ENCODE peak calls at places on chromosomes 1 and 21, in six cellular contexts. One of them, this sample, is unnamed.

GRCh38 chr1:248710305-248710900 is 7.8 kb upstream of the OR14I1 start:
- DNase-seq in H9: no peak
- DNase-seq in mesenchymal stem cell: no peak
- DNase-seq in IMR-90: no peak
- DNase-seq in neuronal stem cell: no peak
- DNase-seq in H1: no peak
- DNase-seq in this sample: no peak

GRCh38 chr1:201172999-201173610 is 17.5 kb upstream of the IGFN1 start:
- DNase-seq in H9: no peak
- DNase-seq in mesenchymal stem cell: peak; percentile 22
- DNase-seq in IMR-90: peak; percentile 54
- DNase-seq in neuronal stem cell: no peak
- DNase-seq in H1: no peak
- DNase-seq in this sample: no peak

GRCh38 chr1:103220503-103221095 is 112.3 kb upstream of the COL11A1 start:
- DNase-seq in H9: no peak
- DNase-seq in mesenchymal stem cell: peak; percentile 87
- DNase-seq in IMR-90: peak; percentile 69
- DNase-seq in neuronal stem cell: no peak
- DNase-seq in H1: no peak
- DNase-seq in this sample: no peak

GRCh38 chr1:189782280-189782679 is 695.4 kb downstream of the BRINP3 start:
- DNase-seq in H9: no peak
- DNase-seq in mesenchymal stem cell: no peak
- DNase-seq in IMR-90: no peak
- DNase-seq in neuronal stem cell: no peak
- DNase-seq in H1: no peak
- DNase-seq in this sample: no peak

GRCh38 chr1:30476911-30477459 is 246.4 kb downstream of the MATN1 start:
- DNase-seq in H9: no peak
- DNase-seq in mesenchymal stem cell: no peak
- DNase-seq in IMR-90: no peak
- DNase-seq in neuronal stem cell: no peak
- DNase-seq in H1: peak; percentile 31
- DNase-seq in this sample: no peak

GRCh38 chr1:246760426-246761347 is 36.5 kb downstream of the SCCPDH start:
- DNase-seq in H9: no peak
- DNase-seq in mesenchymal stem cell: no peak
- DNase-seq in IMR-90: no peak
- DNase-seq in neuronal stem cell: no peak
- DNase-seq in H1: no peak
- DNase-seq in this sample: no peak

GRCh38 chr21:41638201-41638790 is 128.6 kb downstream of the RIPK4 start:
- DNase-seq in H9: no peak
- DNase-seq in mesenchymal stem cell: no peak
- DNase-seq in IMR-90: no peak
- DNase-seq in neuronal stem cell: no peak
- DNase-seq in H1: no peak
- DNase-seq in this sample: no peak

GRCh38 chr1:3543076-3544049 is 67.9 kb downstream of the MEGF6 start:
- DNase-seq in H9: peak; percentile 46
- DNase-seq in mesenchymal stem cell: peak; percentile 12
- DNase-seq in IMR-90: peak; percentile 92
- DNase-seq in neuronal stem cell: no peak
- DNase-seq in H1: peak; percentile 71
- DNase-seq in this sample: peak; percentile 73

GRCh38 chr1:11929849-11930248 is 3.6 kb upstream of the KIAA2013 start:
- DNase-seq in H9: no peak
- DNase-seq in mesenchymal stem cell: peak; percentile 49
- DNase-seq in IMR-90: peak; percentile 71
- DNase-seq in neuronal stem cell: no peak
- DNase-seq in H1: no peak
- DNase-seq in this sample: no peak

GRCh38 chr1:222390181-222390580 is 157.7 kb downstream of the HHIPL2 start:
- DNase-seq in H9: no peak
- DNase-seq in mesenchymal stem cell: peak; percentile 21
- DNase-seq in IMR-90: peak; percentile 82
- DNase-seq in neuronal stem cell: no peak
- DNase-seq in H1: no peak
- DNase-seq in this sample: no peak

GRCh38 chr1:109399326-109399957 is 1.7 kb upstream of the SORT1 start:
- DNase-seq in H9: no peak
- DNase-seq in mesenchymal stem cell: peak; percentile 68
- DNase-seq in IMR-90: peak; percentile 59
- DNase-seq in neuronal stem cell: peak; percentile 76
- DNase-seq in H1: no peak
- DNase-seq in this sample: peak; percentile 57

GRCh38 chr1:19113362-19114092 is 96.5 kb downstream of the UBR4 start:
- DNase-seq in H9: peak; percentile 34
- DNase-seq in mesenchymal stem cell: peak; percentile 30
- DNase-seq in IMR-90: peak; percentile 18
- DNase-seq in neuronal stem cell: no peak
- DNase-seq in H1: no peak
- DNase-seq in this sample: peak; percentile 86

GRCh38 chr21:41634211-41634694 is 126.3 kb upstream of the TMPRSS2 start:
- DNase-seq in H9: peak; percentile 54
- DNase-seq in mesenchymal stem cell: no peak
- DNase-seq in IMR-90: no peak
- DNase-seq in neuronal stem cell: no peak
- DNase-seq in H1: no peak
- DNase-seq in this sample: peak; percentile 77

GRCh38 chr1:205590457-205590768 is 41.4 kb downstream of the ELK4 start:
- DNase-seq in H9: no peak
- DNase-seq in mesenchymal stem cell: no peak
- DNase-seq in IMR-90: no peak
- DNase-seq in neuronal stem cell: no peak
- DNase-seq in H1: no peak
- DNase-seq in this sample: no peak

DNA sequence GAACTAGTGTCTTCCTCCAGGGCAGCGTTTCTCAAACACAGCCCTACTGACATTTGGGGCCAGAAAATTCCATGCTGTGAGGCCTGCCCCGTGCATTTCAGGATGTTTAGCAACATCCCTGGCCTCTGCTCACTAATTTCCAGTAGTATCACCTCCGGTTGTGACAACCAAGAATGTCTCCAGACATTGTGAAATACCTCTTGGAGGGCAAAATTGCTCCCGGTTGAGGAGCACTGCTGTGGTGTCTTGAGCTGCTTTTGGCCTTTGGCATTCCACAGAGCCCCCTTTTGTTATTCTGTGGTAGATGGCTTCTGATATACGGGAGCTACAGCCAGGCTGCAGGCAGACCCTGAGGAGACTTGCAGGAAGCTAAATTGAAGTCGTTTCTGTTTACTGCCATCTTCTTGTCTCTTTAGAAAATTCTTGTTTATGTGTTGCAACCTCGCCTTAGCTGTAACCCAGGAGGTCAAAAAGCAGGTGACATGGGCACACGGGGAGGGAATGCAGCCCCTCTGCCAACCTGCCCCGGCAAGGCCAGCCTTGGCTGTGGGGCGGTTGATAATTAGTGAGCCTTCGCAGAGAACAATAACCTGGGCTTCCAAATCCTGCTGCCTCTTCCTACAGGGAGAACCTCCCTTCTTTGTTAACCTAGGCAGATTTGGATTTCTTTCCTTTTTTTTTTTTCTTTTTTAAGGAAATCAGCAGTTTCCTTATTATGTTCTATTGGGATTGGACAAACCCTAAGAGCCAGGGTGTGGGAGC is 74.7 kb upstream of the AKT3 start:
- DNase-seq in H9: no peak
- DNase-seq in mesenchymal stem cell: peak; percentile 72
- DNase-seq in IMR-90: no peak
- DNase-seq in neuronal stem cell: no peak
- DNase-seq in H1: no peak
- DNase-seq in this sample: peak; percentile 99
- H2BK15ac ChIP-seq in H9: no peak overlapping the region
- H2BK15ac ChIP-seq in mesenchymal stem cell: peak overlapping the region; percentile 55
- H2BK15ac ChIP-seq in IMR-90: peak overlapping the region; percentile 72
- H2BK15ac ChIP-seq in neuronal stem cell: peak overlapping the region; percentile 82
- H2BK15ac ChIP-seq in H1: no peak overlapping the region
- H2BK15ac ChIP-seq in this sample: no peak overlapping the region

GRCh38 chr1:204520834-204521709 is 4.9 kb downstream of the MDM4 start:
- DNase-seq in H9: no peak
- DNase-seq in mesenchymal stem cell: peak; percentile 58
- DNase-seq in IMR-90: peak; percentile 90
- DNase-seq in neuronal stem cell: no peak
- DNase-seq in H1: no peak
- DNase-seq in this sample: no peak

GRCh38 chr1:204528677-204529076 is 12.5 kb downstream of the MDM4 start:
- DNase-seq in H9: no peak
- DNase-seq in mesenchymal stem cell: no peak
- DNase-seq in IMR-90: no peak
- DNase-seq in neuronal stem cell: no peak
- DNase-seq in H1: no peak
- DNase-seq in this sample: no peak

GRCh38 chr1:204523605-204524215 is 7.5 kb downstream of the MDM4 start:
- DNase-seq in H9: peak; percentile 48
- DNase-seq in mesenchymal stem cell: no peak
- DNase-seq in IMR-90: no peak
- DNase-seq in neuronal stem cell: no peak
- DNase-seq in H1: no peak
- DNase-seq in this sample: peak; percentile 48

GRCh38 chr1:204528241-204528640 is 12.0 kb downstream of the MDM4 start:
- DNase-seq in H9: no peak
- DNase-seq in mesenchymal stem cell: no peak
- DNase-seq in IMR-90: no peak
- DNase-seq in neuronal stem cell: no peak
- DNase-seq in H1: no peak
- DNase-seq in this sample: no peak

GRCh38 chr1:204524986-204525385 is 8.8 kb downstream of the MDM4 start:
- DNase-seq in H9: no peak
- DNase-seq in mesenchymal stem cell: no peak
- DNase-seq in IMR-90: no peak
- DNase-seq in neuronal stem cell: no peak
- DNase-seq in H1: no peak
- DNase-seq in this sample: no peak
- H3K9ac ChIP-seq in H9: no peak overlapping the region
- H3K9ac ChIP-seq in mesenchymal stem cell: no peak overlapping the region
- H3K9ac ChIP-seq in IMR-90: no peak overlapping the region
- H3K9ac ChIP-seq in neuronal stem cell: no peak overlapping the region
- H3K9ac ChIP-seq in H1: no peak overlapping the region
- H3K9ac ChIP-seq in this sample: no peak overlapping the region

GRCh38 chr1:33231166-33231565 is 25.1 kb upstream of the ZNF362 start:
- DNase-seq in H9: no peak
- DNase-seq in mesenchymal stem cell: no peak
- DNase-seq in IMR-90: no peak
- DNase-seq in neuronal stem cell: no peak
- DNase-seq in H1: no peak
- DNase-seq in this sample: no peak
- H2BK15ac ChIP-seq in H9: no peak overlapping the region
- H2BK15ac ChIP-seq in mesenchymal stem cell: no peak overlapping the region
- H2BK15ac ChIP-seq in IMR-90: no peak overlapping the region
- H2BK15ac ChIP-seq in neuronal stem cell: no peak overlapping the region
- H2BK15ac ChIP-seq in H1: no peak overlapping the region
- H2BK15ac ChIP-seq in this sample: no peak overlapping the region

GRCh38 chr1:160117709-160118183 is 2.2 kb downstream of the ATP1A2 start:
- DNase-seq in H9: no peak
- DNase-seq in mesenchymal stem cell: no peak
- DNase-seq in IMR-90: peak; percentile 31
- DNase-seq in neuronal stem cell: no peak
- DNase-seq in H1: no peak
- DNase-seq in this sample: peak; percentile 50
- H3K9ac ChIP-seq in H9: no peak overlapping the region
- H3K9ac ChIP-seq in mesenchymal stem cell: no peak overlapping the region
- H3K9ac ChIP-seq in IMR-90: no peak overlapping the region
- H3K9ac ChIP-seq in neuronal stem cell: peak overlapping the region; percentile 87
- H3K9ac ChIP-seq in H1: no peak overlapping the region
- H3K9ac ChIP-seq in this sample: peak overlapping the region; percentile 0

GRCh38 chr1:70807088-70807664 is 240.4 kb downstream of the PTGER3 start:
- DNase-seq in H9: no peak
- DNase-seq in mesenchymal stem cell: no peak
- DNase-seq in IMR-90: no peak
- DNase-seq in neuronal stem cell: no peak
- DNase-seq in H1: no peak
- DNase-seq in this sample: no peak

GRCh38 chr1:70811815-70812214 is 235.8 kb downstream of the PTGER3 start:
- DNase-seq in H9: no peak
- DNase-seq in mesenchymal stem cell: no peak
- DNase-seq in IMR-90: no peak
- DNase-seq in neuronal stem cell: no peak
- DNase-seq in H1: no peak
- DNase-seq in this sample: no peak
- H2BK15ac ChIP-seq in H9: no peak overlapping the region
- H2BK15ac ChIP-seq in mesenchymal stem cell: no peak overlapping the region
- H2BK15ac ChIP-seq in IMR-90: no peak overlapping the region
- H2BK15ac ChIP-seq in neuronal stem cell: no peak overlapping the region
- H2BK15ac ChIP-seq in H1: no peak overlapping the region
- H2BK15ac ChIP-seq in this sample: no peak overlapping the region

GRCh38 chr1:207822602-207823451 is 71.0 kb downstream of the CD46 start:
- DNase-seq in H9: peak; percentile 73
- DNase-seq in mesenchymal stem cell: peak; percentile 43
- DNase-seq in IMR-90: peak; percentile 22
- DNase-seq in neuronal stem cell: no peak
- DNase-seq in H1: no peak
- DNase-seq in this sample: peak; percentile 59
- H3K9ac ChIP-seq in H9: no peak overlapping the region
- H3K9ac ChIP-seq in mesenchymal stem cell: peak overlapping the region; percentile 85
- H3K9ac ChIP-seq in IMR-90: no peak overlapping the region
- H3K9ac ChIP-seq in neuronal stem cell: no peak overlapping the region
- H3K9ac ChIP-seq in H1: no peak overlapping the region
- H3K9ac ChIP-seq in this sample: no peak overlapping the region

This sample was measured in mesendoderm.